ENCODE peak calls at places on chromosomes 3 and 15, in eight cellular contexts. K, G, U, D, A, X, R and V are unnamed samples.
A peak's percentile ranks its signal among the peaks of the same experiment; 100 is the strongest.

GRCh38 chr15:64898406-64898805 is 13.3 kb upstream of the ANKDD1A start:
- DNase-seq in X (no peak), R (no peak), U (no peak), A (no peak), D (no peak), K (no peak), G (no peak), V (no peak)

GRCh38 chr15:40498418-40498817 is 27.6 kb downstream of the CHST14 start:
- DNase-seq in A (no peak), K (no peak), R (no peak), D (no peak), X (no peak), G (no peak), U (peak; percentile 80), V (no peak)

GRCh38 chr15:57158997-57159668 is 217.2 kb upstream of the CGNL1 start:
- DNase-seq in G (no peak), K (no peak), X (no peak), R (no peak), A (no peak), U (no peak), D (no peak), V (no peak)

GRCh38 chr3:182284793-182285192 is 508.5 kb upstream of the ATP11B start:
- DNase-seq in U (no peak), X (no peak), K (no peak), A (no peak), R (no peak), G (no peak), D (no peak), V (peak; percentile 20)

GRCh38 chr3:66253790-66254620 is 33.2 kb downstream of the SLC25A26 start:
- DNase-seq in A (peak; percentile 42), K (no peak), R (no peak), X (no peak), U (peak; percentile 33), G (no peak), D (no peak), V (peak; percentile 20)

GRCh38 chr3:52385157-52385556 is 59.7 kb downstream of the SEMA3G start:
- DNase-seq in K (no peak), X (no peak), U (peak; percentile 20), D (peak; percentile 46), G (no peak), A (peak; percentile 64), R (no peak), V (peak; percentile 82)

GRCh38 chr3:179272385-179272784 is 21.5 kb upstream of the KCNMB3 start:
- DNase-seq in G (no peak), R (no peak), X (no peak), U (no peak), D (peak; percentile 10), A (peak; percentile 19), K (no peak), V (no peak)

GRCh38 chr3:5787863-5788488 is 600.5 kb downstream of the EDEM1 start:
- DNase-seq in D (no peak), R (peak; percentile 17), A (no peak), K (no peak), U (peak; percentile 18), G (no peak), X (peak; percentile 26), V (no peak)

GRCh38 chr3:141519587-141519986 is 32.8 kb downstream of the RASA2 start:
- DNase-seq in X (no peak), R (no peak), U (no peak), A (no peak), K (no peak), D (no peak), G (no peak), V (no peak)

GRCh38 chr15:58302832-58303231 is 129.0 kb upstream of the LIPC start:
- DNase-seq in G (no peak), R (no peak), X (no peak), D (no peak), U (no peak), K (no peak), A (no peak), V (no peak)

GRCh38 chr3:150180349-150180748 is 209.7 kb upstream of the PFN2 start:
- DNase-seq in K (no peak), G (no peak), A (peak; percentile 72), R (no peak), X (no peak), D (no peak), U (peak; percentile 78), V (no peak)

GRCh38 chr3:86418861-86419260 is 572.1 kb downstream of the VGLL3 start:
- DNase-seq in U (no peak), G (no peak), R (no peak), D (no peak), A (no peak), K (no peak), X (no peak), V (no peak)

GRCh38 chr15:75468908-75469307 is 17.4 kb upstream of the SIN3A start:
- DNase-seq in K (no peak), R (peak; percentile 23), U (no peak), D (no peak), G (peak; percentile 27), A (no peak), X (no peak), V (no peak)

GRCh38 chr3:192875971-192876565 is 41.6 kb downstream of the MB21D2 start:
- DNase-seq in A (no peak), U (peak; percentile 59), R (no peak), X (no peak), K (no peak), G (no peak), D (no peak), V (no peak)

GRCh38 chr3:56357266-56357665 is 111.0 kb downstream of the ERC2 start:
- DNase-seq in R (no peak), D (no peak), G (no peak), K (no peak), U (peak; percentile 17), X (no peak), A (no peak), V (no peak)

GRCh38 chr3:176562381-176562780 is 634.9 kb downstream of the TBL1XR1 start:
- DNase-seq in U (no peak), K (no peak), G (no peak), R (no peak), X (no peak), D (no peak), A (no peak), V (no peak)

GRCh38 chr3:111714305-111714704 is 119.2 kb upstream of the ZBED2 start:
- DNase-seq in R (no peak), K (no peak), U (peak; percentile 52), A (no peak), G (no peak), X (no peak), D (no peak), V (no peak)

GRCh38 chr15:69459063-69459462 is 6.4 kb downstream of the RPLP1 start:
- DNase-seq in U (no peak), R (no peak), G (no peak), K (no peak), X (no peak), A (no peak), D (no peak), V (no peak)

GRCh38 chr3:105686324-105686897 is 182.4 kb downstream of the CBLB start:
- DNase-seq in K (no peak), U (peak; percentile 26), R (no peak), D (no peak), X (no peak), G (no peak), A (peak; percentile 16), V (no peak)

GRCh38 chr3:66520716-66521115 is 19.9 kb upstream of the LRIG1 start:
- DNase-seq in D (no peak), A (no peak), G (no peak), R (no peak), U (peak; percentile 79), K (no peak), X (no peak), V (no peak)

GRCh38 chr3:52204337-52205073 is 6.5 kb downstream of the ALAS1 start:
- DNase-seq in G (no peak), R (no peak), X (no peak), U (no peak), K (no peak), A (no peak), D (no peak), V (no peak)

GRCh38 chr3:148727242-148727641 is 29.5 kb downstream of the AGTR1 start:
- DNase-seq in R (no peak), G (no peak), U (no peak), X (no peak), A (peak; percentile 62), D (peak; percentile 70), K (no peak), V (peak; percentile 39)

GRCh38 chr3:141307351-141308059 is 60.8 kb upstream of the ZBTB38 start:
- DNase-seq in X (no peak), K (peak; percentile 43), R (no peak), U (no peak), G (no peak), A (no peak), D (no peak), V (no peak)

GRCh38 chr3:89762360-89762759 is 654.9 kb downstream of the EPHA3 start:
- DNase-seq in X (no peak), D (no peak), K (no peak), U (no peak), R (no peak), A (no peak), G (no peak), V (no peak)

GRCh38 chr3:127072221-127072771 is 89.4 kb downstream of the PLXNA1 start:
- DNase-seq in A (no peak), K (no peak), U (no peak), G (no peak), X (no peak), R (no peak), D (no peak), V (no peak)

GRCh38 chr3:89697321-89697916 is 590.0 kb downstream of the EPHA3 start:
- DNase-seq in X (no peak), U (no peak), D (peak; percentile 12), K (no peak), R (no peak), G (no peak), A (no peak), V (no peak)

GRCh38 chr3:132405609-132406299 is 11.5 kb upstream of the DNAJC13 start:
- DNase-seq in U (no peak), X (no peak), G (no peak), K (no peak), D (no peak), A (no peak), R (no peak), V (no peak)

GRCh38 chr15:66630801-66631351 is 65.1 kb upstream of the LCTL start:
- DNase-seq in D (peak; percentile 86), U (no peak), G (no peak), A (no peak), K (no peak), R (no peak), X (no peak), V (no peak)
- H3K4me1 ChIP-seq in D (peaks cover 47% of the 10 kb centered on the region), U (no peaks in the 10 kb centered on the region), G (no peaks in the 10 kb centered on the region), A (no peaks in the 10 kb centered on the region), K (peaks cover 27% of the 10 kb centered on the region), R (no peaks in the 10 kb centered on the region), X (peaks cover 7% of the 10 kb centered on the region), V (peaks cover 5% of the 10 kb centered on the region)

GRCh38 chr15:100923076-100923475 is 3.9 kb downstream of the LRRK1 start:
- DNase-seq in A (no peak), D (no peak), K (no peak), R (no peak), U (no peak), G (no peak), X (no peak), V (no peak)
- H3K4me3 ChIP-seq in A (no peak overlapping the region), D (no peak overlapping the region), K (no peak overlapping the region), R (no peak overlapping the region), U (no peak overlapping the region), G (peak overlapping the region; percentile 18), X (no peak overlapping the region), V (no peak overlapping the region)

GRCh38 chr3:42525212-42525611 is 22.8 kb downstream of the VIPR1 start:
- DNase-seq in D (no peak), X (no peak), U (no peak), A (no peak), R (no peak), G (no peak), K (no peak), V (no peak)
- H3K4me1 ChIP-seq in D (no peaks in the 10 kb centered on the region), X (no peaks in the 10 kb centered on the region), U (no peaks in the 10 kb centered on the region), A (no peaks in the 10 kb centered on the region), R (no peaks in the 10 kb centered on the region), G (no peaks in the 10 kb centered on the region), K (peaks cover 12% of the 10 kb centered on the region), V (peaks cover 1% of the 10 kb centered on the region)

GRCh38 chr3:196967412-196968232 is 1.0 kb downstream of the PIGZ start:
- DNase-seq in A (no peak), U (no peak), R (no peak), K (no peak), X (no peak), G (no peak), D (no peak), V (no peak)
- H3K4me3 ChIP-seq in A (peak overlapping the region; percentile 93), U (peak overlapping the region; percentile 60), R (peak overlapping the region; percentile 49), K (peak overlapping the region; percentile 87), X (peak overlapping the region; percentile 82), G (peak overlapping the region; percentile 94), D (peak overlapping the region; percentile 49), V (peak overlapping the region; percentile 65)